ENCODE peak calls at places on chromosomes 16 and 17, in nine cellular contexts. U is mesothelial cell of epicardium; M is CD8-positive, alpha-beta T cell; W is AG04450; F is GM10248; I is epithelial cell of proximal tubule; S is B cell; Q is astrocyte; C is heart left ventricle. Z is an unnamed sample.

GRCh38 chr16:25176136-25176535 is 40.6 kb upstream of the AQP8 start:
- DNase-seq in U (no peak), M (no peak), W (no peak), F (no peak), I (no peak), S (no peak), Q (no peak), C (no peak), Z (no peak)

GRCh38 chr17:4004517-4005295 is 40.5 kb upstream of the ATP2A3 start:
- DNase-seq in U (no peak), M (peak; percentile 52), W (no peak), F (peak; percentile 88), I (no peak), S (peak; percentile 64), Q (no peak), C (peak; percentile 51), Z (peak; percentile 91)

GRCh38 chr16:81448154-81449131 is 3.8 kb downstream of the CMIP start:
- DNase-seq in U (no peak), M (no peak), W (no peak), F (no peak), I (no peak), S (no peak), Q (no peak), C (no peak), Z (no peak)

GRCh38 chr17:60926466-60927183 is 249.0 kb downstream of the BCAS3 start:
- DNase-seq in U (no peak), M (no peak), W (no peak), F (no peak), I (no peak), S (no peak), Q (no peak), C (no peak), Z (no peak)

GRCh38 chr17:66115246-66115645 is 76.7 kb downstream of the CEP112 start:
- DNase-seq in U (no peak), M (no peak), W (no peak), F (no peak), I (no peak), S (no peak), Q (peak; percentile 6), C (no peak), Z (no peak)

GRCh38 chr17:18381953-18382245 is 4.3 kb downstream of the EVPLL start:
- DNase-seq in U (no peak), M (no peak), W (no peak), F (no peak), I (no peak), S (no peak), Q (no peak), C (no peak), Z (no peak)

GRCh38 chr17:49003557-49004511 is 6.6 kb downstream of the IGF2BP1 start:
- DNase-seq in U (no peak), M (no peak), W (no peak), F (no peak), I (no peak), S (no peak), Q (no peak), C (no peak), Z (peak; percentile 40)

GRCh38 chr16:84214451-84215066 is 23.6 kb downstream of the ADAD2 start:
- DNase-seq in U (no peak), M (no peak), W (no peak), F (no peak), I (no peak), S (no peak), Q (no peak), C (no peak), Z (no peak)

GRCh38 chr17:77907497-77908120 is 50.9 kb upstream of the TNRC6C start:
- DNase-seq in U (no peak), M (no peak), W (no peak), F (no peak), I (no peak), S (no peak), Q (no peak), C (no peak), Z (no peak)

GRCh38 chr16:51818342-51818944 is 667.4 kb upstream of the SALL1 start:
- DNase-seq in U (no peak), M (no peak), W (peak; percentile 44), F (peak; percentile 11), I (no peak), S (no peak), Q (peak; percentile 4), C (no peak), Z (peak; percentile 12)

GRCh38 chr16:64626771-64627170 is 495.1 kb downstream of the CDH11 start:
- DNase-seq in U (no peak), M (no peak), W (no peak), F (no peak), I (no peak), S (no peak), Q (peak; percentile 8), C (no peak), Z (no peak)

GRCh38 chr16:86477642-86478041 is 32.7 kb upstream of the FOXF1 start:
- DNase-seq in U (no peak), M (no peak), W (no peak), F (no peak), I (no peak), S (no peak), Q (peak; percentile 59), C (no peak), Z (no peak)

GRCh38 chr16:3575491-3575890 is 1.7 kb downstream of the NLRC3 start:
- DNase-seq in U (no peak), M (no peak), W (no peak), F (no peak), I (no peak), S (no peak), Q (no peak), C (no peak), Z (no peak)

GRCh38 chr17:31663576-31663975 is 195.5 kb downstream of the COPRS start:
- DNase-seq in U (no peak), M (no peak), W (no peak), F (no peak), I (peak; percentile 22), S (no peak), Q (no peak), C (no peak), Z (no peak)

GRCh38 chr17:81195941-81196495 is 26.7 kb downstream of the CEP131 start:
- DNase-seq in U (no peak), M (no peak), W (no peak), F (no peak), I (no peak), S (no peak), Q (no peak), C (no peak), Z (no peak)

GRCh38 chr16:4214215-4214621 is 27.7 kb downstream of the SRL start:
- DNase-seq in U (no peak), M (no peak), W (peak; percentile 62), F (no peak), I (peak; percentile 97), S (peak; percentile 17), Q (peak; percentile 99), C (no peak), Z (no peak)

GRCh38 chr16:67441907-67442306 is 11.0 kb downstream of the HSD11B2 start:
- DNase-seq in U (no peak), M (no peak), W (no peak), F (no peak), I (no peak), S (no peak), Q (no peak), C (no peak), Z (no peak)

GRCh38 chr17:632551-632950 is 82.1 kb downstream of the VPS53 start:
- DNase-seq in U (no peak), M (no peak), W (no peak), F (no peak), I (no peak), S (no peak), Q (no peak), C (no peak), Z (no peak)

GRCh38 chr17:71494045-71494444 is 626.8 kb upstream of the SOX9 start:
- DNase-seq in U (no peak), M (no peak), W (no peak), F (no peak), I (no peak), S (no peak), Q (peak; percentile 81), C (no peak), Z (no peak)

GRCh38 chr16:26645629-26646028 is 421.1 kb upstream of the C16orf82 start:
- DNase-seq in U (peak; percentile 37), M (no peak), W (no peak), F (no peak), I (no peak), S (no peak), Q (no peak), C (no peak), Z (no peak)
- TF ChIP-seq CTCF in U (peak; percentile 53), M (no peak), W (no peak), F (peak; percentile 32), I (no peak), S (no peak), Q (no peak), C (peak; percentile 27), Z (no peak)

DNA sequence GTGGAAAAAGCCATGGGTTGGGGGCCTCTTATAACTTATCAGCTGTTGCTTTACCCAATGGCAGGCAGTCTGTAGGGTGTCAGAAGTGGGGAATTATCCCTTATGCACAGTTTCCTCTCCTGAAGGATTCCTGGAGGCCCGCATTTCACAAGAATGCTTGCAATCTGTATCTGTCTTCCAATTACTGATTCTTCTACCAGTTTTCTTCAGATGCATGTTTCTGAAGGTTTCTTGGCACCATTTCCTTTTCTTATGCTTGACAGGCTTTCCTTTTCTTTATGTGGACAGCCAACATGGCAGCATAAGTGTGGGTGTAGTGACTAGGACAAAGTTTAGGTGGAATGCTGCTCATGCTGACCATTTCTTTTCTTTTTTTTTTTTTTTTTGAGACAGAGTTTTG is 36.1 kb downstream of the MAP3K3 start:
- DNase-seq in U (no peak), M (no peak), W (no peak), F (no peak), I (no peak), S (no peak), Q (peak; percentile 2), C (no peak), Z (no peak)
- TF ChIP-seq CTCF in U (no peak), M (no peak), W (no peak), F (no peak), I (no peak), S (no peak), Q (no peak), C (no peak), Z (no peak)

GRCh38 chr17:21199856-21200255 is 14.1 kb downstream of the TMEM11 start:
- DNase-seq in U (no peak), M (no peak), W (no peak), F (no peak), I (no peak), S (peak; percentile 41), Q (no peak), C (no peak), Z (no peak)
- TF ChIP-seq CTCF in U (no peak), M (no peak), W (no peak), F (no peak), I (no peak), S (no peak), Q (no peak), C (no peak), Z (no peak)

DNA sequence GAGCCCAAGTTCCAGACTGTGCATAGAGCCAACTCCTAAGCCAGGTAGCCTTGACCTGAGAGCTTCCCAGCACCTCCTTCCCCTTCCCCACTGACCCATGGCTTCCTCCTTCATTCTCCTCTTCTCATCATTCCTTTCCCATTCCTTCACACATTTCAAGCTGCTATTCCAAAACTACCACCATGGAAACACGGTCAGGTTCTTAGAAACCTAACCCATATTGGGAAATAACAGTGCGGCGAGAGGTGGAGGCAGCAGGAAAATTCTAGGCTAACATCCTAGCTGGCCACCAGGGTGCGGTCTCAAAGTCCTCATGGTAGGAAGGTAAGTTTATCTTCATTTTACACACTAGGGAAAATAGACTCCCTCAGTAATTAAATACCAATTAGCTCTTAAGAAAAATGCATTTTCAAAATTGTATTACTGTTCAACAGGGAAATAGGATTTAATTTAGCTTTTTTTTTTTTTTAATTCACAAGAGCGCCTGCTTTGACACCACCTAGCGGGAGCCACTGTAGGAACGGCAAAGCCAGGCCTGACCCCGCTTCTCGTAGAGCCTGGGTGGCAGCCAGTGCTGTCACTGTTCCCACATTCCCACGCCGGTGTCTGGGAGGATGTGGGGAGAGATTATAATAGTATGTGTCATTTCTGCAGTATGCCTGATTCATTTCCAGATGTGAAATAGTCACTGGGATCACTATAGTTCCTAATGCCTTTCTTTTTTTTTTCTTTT is 14.0 kb upstream of the SPHK1 start:
- DNase-seq in U (no peak), M (no peak), W (peak; percentile 80), F (no peak), I (no peak), S (no peak), Q (peak; percentile 96), C (peak; percentile 84), Z (no peak)
- TF ChIP-seq CTCF in U (no peak), M (no peak), W (peak; percentile 72), F (no peak), I (peak; percentile 50), S (no peak), Q (peak; percentile 66), C (peak; percentile 68), Z (no peak)

Z was measured in GM20000.